ENCODE peak calls at places on chromosomes 3 and 15, in five cellular contexts. R, L, W, D and C are unnamed samples. For H3K4me1, the result is how much of the 10 kb centered on the place peaks cover.

GRCh38 chr3:38842266-38842965 is 26.4 kb upstream of the SCN10A start:
- DNase-seq in R (no peak), D (no peak), W (no peak), L (no peak), C (no peak)

GRCh38 chr3:124407260-124407659 is 323.0 kb upstream of the UMPS start:
- DNase-seq in R (peak), D (no peak), L (no peak), W (no peak), C (no peak)

GRCh38 chr3:151265866-151266265 is 12.5 kb downstream of the P2RY14 start:
- DNase-seq in D (no peak), R (no peak), L (no peak), W (no peak), C (no peak)

GRCh38 chr3:128917291-128917690 is 37.9 kb downstream of the ACAD9 start:
- DNase-seq in D (no peak), R (no peak), W (no peak), L (no peak), C (no peak)

GRCh38 chr3:127676921-127677351 is 4.2 kb downstream of the ABTB1 start:
- DNase-seq in L (no peak), W (no peak), D (peak), R (no peak), C (no peak)

GRCh38 chr15:66763186-66764066 is 61.4 kb downstream of the SMAD6 start:
- DNase-seq in L (no peak), D (no peak), W (no peak), R (no peak), C (no peak)

GRCh38 chr3:14905055-14905657 is 42.2 kb upstream of the NR2C2 start:
- DNase-seq in R (no peak), W (no peak), L (no peak), D (no peak), C (no peak)

GRCh38 chr15:78092111-78093041 is at the start of gene SH2D7:
- DNase-seq in D (no peak), L (no peak), R (no peak), W (no peak), C (no peak)

GRCh38 chr15:33310481-33311311 is at the start of gene RYR3:
- DNase-seq in D (peak), W (no peak), R (no peak), L (no peak), C (no peak)

GRCh38 chr15:58229297-58229768 is 91.2 kb downstream of the AQP9 start:
- DNase-seq in R (peak), W (peak), D (no peak), L (peak), C (no peak)

GRCh38 chr3:188904670-188905069 is 267.1 kb upstream of the TPRG1 start:
- DNase-seq in L (peak), D (no peak), R (peak), W (no peak), C (no peak)

GRCh38 chr3:72756900-72757299 is 91.3 kb downstream of the SHQ1 start:
- DNase-seq in D (no peak), R (no peak), L (no peak), W (no peak), C (no peak)

GRCh38 chr3:10447527-10448260 is 57.7 kb downstream of the ATP2B2 start:
- DNase-seq in W (no peak), D (no peak), R (no peak), L (no peak), C (no peak)

GRCh38 chr15:96170616-96171270 is 159.8 kb upstream of the NR2F2 start:
- DNase-seq in L (peak), R (no peak), D (no peak), W (no peak), C (no peak)

GRCh38 chr3:21271606-21272016 is 479.4 kb downstream of the ZNF385D start:
- DNase-seq in L (no peak), R (no peak), D (no peak), W (no peak), C (no peak)

GRCh38 chr3:113287111-113287817 is 75.9 kb downstream of the BOC start:
- DNase-seq in R (peak), D (no peak), W (peak), L (peak), C (peak)

GRCh38 chr3:126782554-126782953 is 78.5 kb downstream of the CHCHD6 start:
- DNase-seq in L (no peak), W (no peak), R (peak), D (no peak), C (peak)

GRCh38 chr3:52093751-52094525 is 37.6 kb upstream of the DUSP7 start:
- DNase-seq in W (no peak), L (peak), D (no peak), R (peak), C (no peak)

GRCh38 chr3:43053291-43053690 is 52.6 kb downstream of the POMGNT2 start:
- DNase-seq in D (no peak), W (no peak), L (no peak), R (no peak), C (no peak)

GRCh38 chr15:96428742-96429141 is 98.2 kb downstream of the NR2F2 start:
- DNase-seq in W (no peak), L (no peak), D (no peak), R (peak), C (peak)

GRCh38 chr3:52221563-52222318 is 3.7 kb downstream of the TLR9 start:
- DNase-seq in L (no peak), D (peak), W (no peak), R (no peak), C (no peak)

GRCh38 chr3:173586176-173586575 is 188.6 kb downstream of the NLGN1 start:
- DNase-seq in W (no peak), D (no peak), L (no peak), R (peak), C (no peak)

GRCh38 chr15:73335026-73335425 is 33.7 kb downstream of the HCN4 start:
- DNase-seq in W (no peak), D (no peak), R (no peak), L (no peak), C (no peak)

GRCh38 chr15:98142584-98142983 is 182.1 kb downstream of the ARRDC4 start:
- DNase-seq in W (no peak), R (no peak), L (no peak), D (no peak), C (no peak)

GRCh38 chr15:94234300-94234699 is 2.9 kb downstream of the MCTP2 start:
- DNase-seq in W (no peak), D (no peak), R (no peak), L (no peak), C (no peak)

GRCh38 chr3:189419683-189420082 is 211.5 kb upstream of the TP63 start:
- DNase-seq in R (no peak), L (no peak), W (no peak), D (no peak), C (no peak)

GRCh38 chr3:170809021-170809974 is 60.7 kb downstream of the RPL22L1 start:
- DNase-seq in R (peak), W (peak), D (no peak), L (peak), C (peak)

GRCh38 chr15:71364117-71364584 is 248.9 kb downstream of the THSD4 start:
- DNase-seq in L (no peak), D (no peak), R (no peak), W (no peak), C (no peak)

GRCh38 chr3:84893211-84893610 is 65.6 kb upstream of the CADM2 start:
- DNase-seq in D (no peak), R (no peak), W (no peak), L (no peak), C (no peak)

GRCh38 chr3:123791898-123792297 is 92.2 kb downstream of the MYLK start:
- DNase-seq in D (no peak), R (peak), W (no peak), L (no peak), C (no peak)

GRCh38 chr15:59372352-59373211 is at the start of gene MYO1E:
- DNase-seq in R (peak), W (no peak), L (peak), D (peak), C (peak)

GRCh38 chr3:181899702-181900101 is 188.0 kb downstream of the SOX2 start:
- DNase-seq in L (no peak), D (no peak), W (no peak), R (no peak), C (no peak)

GRCh38 chr3:122982202-122983185 is 45.1 kb downstream of the SEMA5B start:
- DNase-seq in W (no peak), L (peak), R (no peak), D (no peak), C (peak)

GRCh38 chr3:128607710-128608048 is 42.9 kb downstream of the RPN1 start:
- DNase-seq in L (no peak), R (no peak), D (peak), W (no peak), C (no peak)

GRCh38 chr15:98653686-98654085 is 5.3 kb downstream of the IGF1R start:
- DNase-seq in L (no peak), R (no peak), D (no peak), W (no peak), C (no peak)

GRCh38 chr15:51232581-51232980 is 105.8 kb downstream of the CYP19A1 start:
- DNase-seq in R (no peak), L (no peak), D (no peak), W (no peak), C (no peak)

GRCh38 chr3:52843116-52843865 is 8.5 kb upstream of the MUSTN1 start:
- DNase-seq in W (no peak), R (no peak), L (no peak), D (no peak), C (no peak)

GRCh38 chr3:15276028-15276717 is 56.2 kb downstream of the SH3BP5 start:
- DNase-seq in L (no peak), W (no peak), D (no peak), R (no peak), C (no peak)

GRCh38 chr3:123026551-123027291 is 842 bp downstream of the SEMA5B start:
- DNase-seq in L (no peak), R (no peak), D (peak), W (no peak), C (peak)

DNA sequence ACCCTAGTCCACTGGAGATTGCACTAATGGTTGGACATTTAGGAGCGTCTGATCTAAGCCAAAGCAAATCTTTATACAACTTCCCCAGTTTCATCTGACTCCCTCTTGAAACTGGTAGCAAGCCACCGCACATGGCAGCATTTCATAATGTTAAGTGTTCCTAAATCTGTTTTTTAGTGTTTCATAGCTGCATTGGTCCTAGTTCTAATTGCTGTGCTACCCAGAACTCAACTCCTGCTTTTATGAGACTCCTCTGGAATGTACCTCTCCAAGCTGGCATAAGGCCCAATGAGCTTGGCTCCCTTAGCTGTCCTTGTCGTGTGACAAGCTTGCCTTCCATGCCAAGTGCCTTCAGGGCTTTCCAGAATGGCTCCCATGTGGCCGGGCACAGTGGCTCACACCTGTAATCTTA is 65.3 kb upstream of the FLNB start:
- DNase-seq in L (no peak), W (no peak), D (no peak), R (no peak), C (no peak)
- TF ChIP-seq MAFK in L (no peak), W (no peak), D (no peak), R (no peak), C (no peak)

DNA sequence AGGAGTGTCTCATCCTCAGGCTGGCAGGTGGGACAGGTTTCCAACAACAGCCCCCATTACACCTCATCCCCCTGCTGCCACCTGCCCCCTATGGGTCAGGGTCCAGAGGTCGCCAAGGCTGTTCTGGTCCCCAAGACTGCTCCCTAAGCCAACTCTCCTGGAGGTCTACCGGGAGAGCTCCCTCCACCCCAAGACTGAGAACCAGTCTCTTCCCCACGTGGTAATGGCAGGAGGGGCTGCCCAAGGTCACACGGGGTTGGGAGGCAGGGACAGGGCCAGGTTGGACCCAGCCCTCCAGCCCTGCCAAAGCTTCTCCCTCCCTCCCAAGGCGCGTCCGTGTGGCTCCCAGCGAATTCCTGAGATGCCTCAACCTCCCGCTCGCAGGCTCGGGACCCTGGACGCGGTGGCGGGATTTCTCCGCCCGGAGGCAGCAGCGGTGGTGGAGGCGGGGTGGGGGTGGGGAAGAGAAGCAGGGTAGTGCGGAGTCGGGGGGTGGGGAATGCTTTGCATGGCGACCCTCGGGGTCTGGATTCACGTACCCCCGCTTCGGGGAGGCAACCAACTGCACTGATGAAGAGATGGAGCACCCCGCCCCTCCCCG is 80.1 kb downstream of the IQSEC1 start:
- DNase-seq in R (peak), W (peak), D (peak), L (peak), C (no peak)
- H3K4me1 ChIP-seq in R (under half), W (under half), D (under half), L (under half), C (under half)

DNA sequence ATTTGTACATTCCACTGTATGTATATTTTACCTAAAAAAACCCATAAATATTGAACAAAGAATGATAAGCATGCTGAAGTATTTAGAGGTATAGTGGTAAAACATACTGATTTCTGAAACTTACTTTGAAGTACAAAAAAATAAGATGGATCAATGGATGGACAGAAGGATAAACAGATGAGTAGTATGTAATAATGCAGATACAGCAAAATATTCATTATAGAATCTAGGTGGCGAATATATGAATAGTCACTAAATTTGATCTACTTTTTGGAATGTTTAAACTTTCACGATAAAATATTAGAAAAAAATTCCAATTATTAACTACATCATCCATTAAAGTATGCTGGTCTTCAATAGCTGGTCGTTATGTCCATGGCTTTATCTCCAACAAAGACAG is 51.9 kb upstream of the GNB4 start:
- DNase-seq in R (no peak), L (no peak), D (no peak), W (no peak), C (no peak)
- TF ChIP-seq MAFK in R (peak), L (peak), D (no peak), W (peak), C (peak)

GRCh38 chr15:62925875-62926274 is 116.7 kb upstream of the TPM1 start:
- DNase-seq in R (no peak), D (no peak), W (no peak), L (no peak), C (no peak)

GRCh38 chr15:62922514-62922913 is 120.0 kb upstream of the TPM1 start:
- DNase-seq in W (no peak), R (no peak), L (no peak), D (no peak), C (no peak)

DNA sequence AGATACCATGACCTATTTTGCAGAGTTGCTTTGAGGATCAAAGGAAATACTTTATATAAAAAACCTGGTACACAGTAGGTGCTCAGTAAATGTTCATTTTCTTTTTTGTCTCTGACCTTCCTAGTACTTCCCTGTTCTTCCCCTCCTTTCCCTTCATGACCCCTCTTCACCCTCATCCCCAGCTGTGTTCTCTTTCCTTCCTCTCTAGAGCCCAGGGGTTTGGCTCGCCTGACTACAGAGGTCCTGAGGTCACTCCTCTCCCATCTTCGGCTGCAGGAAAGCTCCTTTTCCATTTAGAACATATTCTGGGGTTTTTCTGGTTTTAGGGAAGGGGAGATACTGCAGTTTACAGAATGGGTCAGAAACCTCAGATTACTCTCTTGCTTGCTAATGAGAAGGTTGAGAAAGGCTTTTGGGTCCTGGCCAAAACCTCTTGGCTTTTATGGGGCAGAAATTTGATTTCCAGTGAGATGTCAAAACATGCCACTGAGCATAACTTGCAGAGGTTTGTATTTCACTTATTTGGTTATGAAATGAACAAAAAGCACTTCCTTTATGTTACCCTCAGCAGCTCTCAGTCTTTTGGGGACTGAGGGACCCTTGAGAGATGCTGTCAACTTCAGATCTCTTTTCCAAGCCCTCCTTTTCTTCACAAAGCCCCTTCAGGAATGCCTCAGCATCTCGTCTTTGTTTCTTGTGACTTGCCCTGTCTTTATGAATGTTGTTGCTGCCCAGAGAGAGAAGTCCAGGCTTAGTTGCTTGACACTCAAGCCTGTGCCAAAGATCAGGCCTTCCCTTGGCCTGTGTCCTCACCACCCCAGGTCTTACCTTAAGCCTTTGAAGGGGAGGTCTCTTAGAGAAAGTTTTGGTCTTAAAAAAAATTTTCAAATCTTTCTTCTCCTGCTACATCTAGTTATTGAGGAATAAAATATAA is 121.7 kb upstream of the TPM1 start:
- DNase-seq in W (no peak), L (no peak), D (no peak), R (peak), C (no peak)
- H3K4me1 ChIP-seq in W (under half), L (under half), D (under half), R (under half), C (under half)

GRCh38 chr3:141021261-141021660 is 29.9 kb upstream of the SPSB4 start:
- DNase-seq in W (no peak), D (no peak), R (no peak), L (no peak), C (no peak)

GRCh38 chr3:141019244-141019643 is 31.9 kb upstream of the SPSB4 start:
- DNase-seq in D (no peak), R (no peak), L (no peak), W (no peak), C (no peak)

GRCh38 chr3:141015486-141015885 is 35.7 kb upstream of the SPSB4 start:
- DNase-seq in W (no peak), D (no peak), R (no peak), L (no peak), C (no peak)

DNA sequence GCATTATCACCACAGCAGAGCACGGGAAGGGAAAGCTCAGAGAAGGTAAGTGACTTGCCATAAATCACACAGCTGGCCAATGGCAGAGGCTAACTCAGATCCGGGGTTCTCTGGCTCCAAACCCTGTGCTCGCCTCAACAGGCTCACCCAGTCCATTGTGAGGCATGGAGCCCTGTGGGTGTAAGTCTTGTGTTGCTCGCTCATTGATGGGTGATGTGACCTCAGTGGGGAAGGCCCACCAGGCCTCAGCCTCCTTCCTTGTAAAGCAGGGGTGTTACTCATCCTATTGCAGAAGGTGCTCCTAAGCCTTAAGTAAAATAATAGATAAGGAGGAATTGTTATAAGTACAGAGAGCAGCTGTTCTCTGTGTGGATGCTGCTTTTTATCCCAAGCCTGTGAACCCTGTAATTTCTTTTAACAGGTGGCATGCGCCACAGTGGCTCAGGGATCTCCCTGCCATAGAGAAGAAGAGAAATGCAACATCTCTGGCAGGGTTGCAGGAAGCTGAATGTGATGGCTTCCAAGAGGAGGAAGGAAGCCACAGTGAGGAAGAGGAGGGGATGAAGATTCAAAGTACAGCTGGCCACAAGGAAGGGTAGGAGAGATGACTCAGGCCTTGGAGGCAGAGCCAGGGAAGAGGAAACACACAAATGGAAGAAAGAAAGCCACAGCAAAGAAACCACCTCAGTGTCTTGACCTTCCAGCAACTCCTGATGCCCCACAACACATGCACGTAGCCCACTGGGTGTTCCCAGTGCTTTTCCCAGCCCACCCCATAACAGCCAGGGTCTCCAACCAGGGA is 30.8 kb upstream of the SPSB4 start:
- DNase-seq in R (no peak), D (no peak), W (no peak), L (no peak), C (no peak)
- TF ChIP-seq MAFK in R (no peak), D (no peak), W (no peak), L (no peak), C (no peak)